ENCODE peak calls at places on chromosomes 2 and 18, in five cellular contexts. J is heart right ventricle, L is right lobe of liver, Y is psoas muscle, V is H9. D is an unnamed sample.

GRCh38 chr2:3125761-3126130 is 251.9 kb downstream of the EIPR1 start:
- DNase-seq in J (no peak), L (peak; percentile 34), Y (no peak), V (no peak), D (no peak)

GRCh38 chr2:163213699-163214098 is 375.1 kb upstream of the KCNH7 start:
- DNase-seq in J (no peak), L (no peak), Y (no peak), V (no peak), D (no peak)

GRCh38 chr2:15721411-15722094 is 129.9 kb downstream of the DDX1 start:
- DNase-seq in J (no peak), L (no peak), Y (no peak), V (no peak), D (no peak)

GRCh38 chr2:178700922-178701342 is 106.3 kb downstream of the TTN start:
- DNase-seq in J (no peak), L (no peak), Y (no peak), V (no peak), D (no peak)

GRCh38 chr18:3029215-3029972 is 16.4 kb upstream of the LPIN2 start:
- DNase-seq in J (no peak), L (no peak), Y (no peak), V (no peak), D (no peak)

GRCh38 chr2:120986898-120987650 is 251.4 kb downstream of the GLI2 start:
- DNase-seq in J (no peak), L (no peak), Y (no peak), V (no peak), D (no peak)

GRCh38 chr2:148221166-148221565 is 200.3 kb downstream of the MBD5 start:
- DNase-seq in J (no peak), L (no peak), Y (no peak), V (no peak), D (no peak)

GRCh38 chr2:229454934-229455631 is 184.0 kb upstream of the PID1 start:
- DNase-seq in J (no peak), L (no peak), Y (no peak), V (no peak), D (no peak)

GRCh38 chr2:196341318-196341841 is 170.0 kb upstream of the STK17B start:
- DNase-seq in J (no peak), L (no peak), Y (no peak), V (no peak), D (no peak)

GRCh38 chr2:55965966-55966365 is 42.4 kb upstream of the EFEMP1 start:
- DNase-seq in J (no peak), L (no peak), Y (no peak), V (no peak), D (no peak)

GRCh38 chr2:239540174-239540573 is 139.4 kb upstream of the HDAC4 start:
- DNase-seq in J (peak; percentile 35), L (peak; percentile 13), Y (no peak), V (no peak), D (no peak)

GRCh38 chr2:240962371-240963064 is 35.9 kb upstream of the SNED1 start:
- DNase-seq in J (no peak), L (peak; percentile 85), Y (no peak), V (peak; percentile 31), D (no peak)

GRCh38 chr2:196277002-196277401 is 105.6 kb upstream of the STK17B start:
- DNase-seq in J (no peak), L (no peak), Y (no peak), V (no peak), D (no peak)

DNA sequence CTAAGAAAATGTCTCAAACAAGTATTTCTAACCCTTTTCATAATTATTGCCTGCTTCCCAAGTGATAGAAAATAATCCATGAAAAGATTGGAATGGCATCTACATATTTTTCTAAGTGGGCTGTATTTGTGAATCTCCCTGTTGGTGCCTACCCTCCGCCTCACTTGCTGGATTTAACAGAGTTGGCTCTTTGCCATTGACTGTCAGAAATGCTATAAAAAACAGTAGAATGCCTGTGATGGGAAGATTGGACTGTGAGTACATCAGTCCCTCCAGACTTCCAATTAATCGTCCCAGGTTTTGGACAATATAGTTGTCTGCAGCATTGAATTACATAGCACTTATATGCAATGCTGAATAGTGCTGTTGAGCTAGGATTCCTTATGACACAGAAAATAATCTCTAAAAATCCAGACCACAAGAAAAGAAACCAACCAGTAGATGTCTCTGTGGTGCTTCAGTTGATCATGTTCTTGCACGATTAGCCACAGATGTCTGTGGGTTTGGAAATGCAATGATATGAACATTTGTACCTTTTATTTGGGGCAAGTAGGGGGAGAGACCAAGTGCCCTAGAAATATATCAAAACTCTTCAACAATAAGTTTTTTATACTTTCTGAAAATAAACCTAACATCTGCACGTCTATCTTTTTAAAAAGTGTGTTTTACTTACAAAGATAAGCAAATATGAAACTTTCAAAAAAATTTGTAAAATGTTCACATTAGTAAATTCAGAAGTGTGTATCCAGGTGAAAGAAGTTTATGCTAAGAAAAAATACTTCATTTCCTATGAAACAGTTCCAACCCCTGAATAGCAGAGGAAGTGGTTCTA is 88.5 kb downstream of the DYNAP start:
- DNase-seq in J (no peak), L (no peak), Y (no peak), V (no peak), D (no peak)
- H3K27ac ChIP-seq in J (no peak overlapping the region), L (no peak overlapping the region), Y (no peak overlapping the region), V (no peak overlapping the region), D (no peak overlapping the region)

GRCh38 chr2:75222527-75222926 is 23.2 kb upstream of the TACR1 start:
- DNase-seq in J (no peak), L (no peak), Y (no peak), V (no peak), D (no peak)
- H3K27ac ChIP-seq in J (no peak overlapping the region), L (no peak overlapping the region), Y (no peak overlapping the region), V (no peak overlapping the region), D (no peak overlapping the region)

DNA sequence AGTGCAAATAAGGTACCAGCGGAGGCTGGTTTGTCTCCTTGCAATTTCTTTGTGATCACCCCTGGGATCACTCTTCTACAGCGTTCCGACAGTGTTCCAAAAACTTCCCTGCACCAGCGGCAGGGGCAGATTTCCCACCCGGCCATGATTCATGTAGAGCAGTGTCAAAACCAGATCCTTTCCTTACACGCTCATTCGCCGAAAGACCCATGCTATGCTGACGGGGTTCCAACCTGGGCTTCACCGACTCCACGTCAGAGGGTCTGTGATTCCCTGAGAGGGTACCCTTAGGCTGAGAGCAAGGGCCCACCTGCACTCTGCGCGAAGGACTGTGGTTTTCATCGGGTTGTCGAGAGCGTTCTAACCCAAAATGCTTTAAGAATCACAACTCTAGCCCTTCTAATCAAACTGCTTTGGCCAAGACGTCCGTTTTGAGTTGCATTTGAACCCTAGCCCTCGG is 379 bp upstream of the TTC27 start:
- DNase-seq in J (peak; percentile 28), L (no peak), Y (peak; percentile 51), V (peak; percentile 78), D (peak; percentile 46)
- H3K27ac ChIP-seq in J (peak overlapping the region; percentile 72), L (no peak overlapping the region), Y (peak overlapping the region; percentile 77), V (no peak overlapping the region), D (peak overlapping the region; percentile 67)

DNA sequence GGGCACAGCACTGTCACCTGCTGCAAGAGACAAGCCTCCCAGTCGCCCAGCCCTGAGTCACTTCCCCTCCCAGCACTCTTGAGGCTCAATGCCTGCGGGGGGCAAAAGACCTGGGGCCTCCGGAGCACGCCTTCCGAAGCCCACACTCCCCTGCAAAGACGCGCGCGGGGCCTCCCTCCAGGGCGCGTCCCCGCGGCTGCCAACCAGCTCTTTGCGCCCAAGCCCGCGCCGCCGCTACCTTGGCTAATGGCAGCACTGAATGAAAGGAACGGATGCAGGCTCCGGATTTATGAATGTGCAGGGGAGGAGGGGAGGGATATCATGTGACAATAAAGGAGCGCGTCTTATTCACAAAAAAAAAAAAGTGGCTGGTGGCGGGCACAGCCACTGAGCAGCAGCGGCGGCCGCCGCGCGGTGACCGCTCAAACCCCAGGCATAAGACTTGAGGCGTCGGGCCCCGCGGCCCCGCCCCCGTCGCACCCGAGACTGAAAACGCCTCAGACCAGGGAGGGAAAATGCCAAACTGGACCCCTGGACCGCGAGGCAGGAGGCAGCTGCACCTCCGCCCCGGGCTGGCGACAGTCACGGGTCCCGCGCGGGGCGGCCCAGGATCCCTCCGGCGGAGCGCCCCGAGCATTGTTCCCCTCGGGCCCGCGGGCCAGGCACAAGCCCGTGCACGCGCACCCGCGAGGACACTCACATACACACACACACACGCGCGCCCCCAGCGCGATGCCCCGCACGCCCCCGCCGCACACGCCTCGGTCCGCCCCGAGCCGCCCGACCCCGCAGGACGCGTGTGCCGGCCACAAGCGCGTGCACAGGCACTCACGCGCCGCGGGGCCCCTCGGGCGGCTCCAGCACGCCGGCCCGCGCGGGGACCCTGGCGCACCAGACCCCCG is 1.6 kb downstream of the SPRED2 start:
- DNase-seq in J (peak; percentile 56), L (peak; percentile 74), Y (peak; percentile 64), V (peak; percentile 42), D (peak; percentile 67)
- H3K27ac ChIP-seq in J (peak overlapping the region; percentile 91), L (peak overlapping the region; percentile 90), Y (peak overlapping the region; percentile 75), V (no peak overlapping the region), D (peak overlapping the region; percentile 89)

DNA sequence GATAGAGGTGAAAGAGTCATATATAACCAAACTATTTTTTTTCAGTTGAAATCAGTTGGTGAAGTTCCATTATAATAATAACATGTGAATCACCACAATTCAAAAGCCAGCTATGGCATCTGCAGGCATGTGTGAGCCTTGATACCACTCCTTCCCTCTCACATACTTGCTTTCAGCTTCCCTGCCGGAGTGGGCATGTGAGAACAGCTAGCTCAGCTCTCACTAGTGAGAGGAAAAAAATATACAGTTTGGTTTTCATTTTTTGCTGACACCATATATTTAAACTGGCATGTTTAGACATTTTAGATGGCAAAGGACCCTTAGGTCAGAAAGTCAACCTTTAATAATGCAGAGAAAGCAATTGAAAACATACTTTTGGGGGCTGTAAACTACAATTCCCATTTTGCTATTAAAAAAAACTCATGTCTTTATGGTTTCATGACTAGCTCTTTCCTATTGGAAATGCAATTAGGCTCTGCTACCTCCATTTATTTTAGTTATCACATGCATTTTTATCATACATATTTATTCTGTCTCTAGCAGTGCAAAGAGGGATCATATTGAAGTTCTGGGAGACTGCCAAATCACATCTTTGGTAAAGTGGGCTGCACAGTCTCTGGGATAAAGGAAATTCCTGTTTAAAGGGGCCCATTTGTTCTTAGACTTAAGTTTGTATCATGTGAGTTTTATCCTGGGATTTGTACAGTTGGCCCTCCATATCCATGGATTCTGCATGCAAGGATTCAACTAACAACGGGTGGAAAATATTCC is 33.2 kb upstream of the SLC40A1 start:
- DNase-seq in J (no peak), L (no peak), Y (no peak), V (no peak), D (no peak)
- H3K27ac ChIP-seq in J (peak overlapping the region; percentile 53), L (peak overlapping the region; percentile 58), Y (peak overlapping the region; percentile 89), V (no peak overlapping the region), D (no peak overlapping the region)

D was measured in substantia nigra.